ENCODE peak calls at places on chromosomes 16 and 17, in four cellular contexts. A, C, B and R are unnamed samples.

GRCh38 chr16:82653550-82654511 is 27.1 kb downstream of the CDH13 start:
- DNase-seq in A (peak), C (no peak), B (peak), R (no peak)

GRCh38 chr17:61321344-61321743 is 78.3 kb upstream of the TBX2 start:
- DNase-seq in C (no peak), A (no peak), B (no peak), R (no peak)

GRCh38 chr16:85752511-85753420 is 1.9 kb upstream of the C16orf74 start:
- DNase-seq in C (peak), B (no peak), A (no peak), R (peak)

GRCh38 chr16:74455213-74455612 is 33.9 kb upstream of the CLEC18B start:
- DNase-seq in B (no peak), C (no peak), A (no peak), R (no peak)

GRCh38 chr17:68391561-68392268 is 65.6 kb downstream of the WIPI1 start:
- DNase-seq in A (no peak), C (no peak), B (no peak), R (no peak)

GRCh38 chr16:83692224-83692623 is 115.6 kb upstream of the HSBP1 start:
- DNase-seq in A (no peak), B (no peak), C (no peak), R (no peak)

GRCh38 chr17:13727441-13728171 is 125.9 kb upstream of the HS3ST3A1 start:
- DNase-seq in B (no peak), A (no peak), C (no peak), R (no peak)

GRCh38 chr17:43940630-43941029 is 1.6 kb downstream of the PPY start:
- DNase-seq in A (peak), C (peak), B (no peak), R (no peak)

GRCh38 chr16:70412385-70412784 is 26.5 kb downstream of the ST3GAL2 start:
- DNase-seq in A (no peak), B (no peak), C (no peak), R (no peak)

GRCh38 chr16:6382787-6383515 is 949.7 kb upstream of the RBFOX1 start:
- DNase-seq in B (no peak), A (no peak), C (no peak), R (no peak)

GRCh38 chr17:74758846-74759163 is 10.4 kb downstream of the NHERF1 start:
- DNase-seq in C (peak), A (no peak), B (no peak), R (peak)

GRCh38 chr16:4510131-4510530 is 28.4 kb downstream of the CDIP1 start:
- DNase-seq in B (no peak), C (no peak), A (no peak), R (no peak)

GRCh38 chr16:4513086-4513860 is 25.3 kb downstream of the CDIP1 start:
- DNase-seq in C (no peak), A (no peak), B (no peak), R (no peak)

GRCh38 chr16:4510747-4511426 is 27.7 kb downstream of the CDIP1 start:
- DNase-seq in C (no peak), B (no peak), A (no peak), R (no peak)

GRCh38 chr16:4512473-4512872 is 26.1 kb downstream of the CDIP1 start:
- DNase-seq in A (no peak), C (no peak), B (no peak), R (no peak)

GRCh38 chr16:4511441-4512082 is 27.0 kb downstream of the CDIP1 start:
- DNase-seq in C (peak), B (no peak), A (no peak), R (peak)
- TF ChIP-seq JUND in C (no peak), B (no peak), A (no peak), R (no peak)

GRCh38 chr17:2218426-2218825 is 85.2 kb downstream of the SMG6 start:
- DNase-seq in B (no peak), A (no peak), C (no peak), R (no peak)

GRCh38 chr17:2227025-2227699 is 76.4 kb downstream of the SMG6 start:
- DNase-seq in A (no peak), B (no peak), C (peak), R (no peak)

GRCh38 chr17:2222901-2223616 is 80.5 kb downstream of the SMG6 start:
- DNase-seq in B (peak), A (no peak), C (no peak), R (no peak)

GRCh38 chr17:2223617-2223927 is 80.0 kb downstream of the SMG6 start:
- DNase-seq in C (no peak), A (no peak), B (no peak), R (no peak)

GRCh38 chr17:2222301-2222700 is 81.3 kb downstream of the SMG6 start:
- DNase-seq in A (no peak), C (no peak), B (no peak), R (no peak)
- TF ChIP-seq JUND in A (no peak), C (no peak), B (no peak), R (no peak)

GRCh38 chr17:40615295-40615988 is 32.2 kb downstream of the SMARCE1 start:
- DNase-seq in B (peak), A (peak), C (peak), R (peak)
- TF ChIP-seq JUND in B (no peak), A (no peak), C (no peak), R (no peak)

GRCh38 chr16:30567991-30568638 is 3.4 kb downstream of the ZNF688 start:
- DNase-seq in B (peak), A (no peak), C (no peak), R (no peak)

GRCh38 chr16:30565526-30565925 is 6.0 kb downstream of the ZNF688 start:
- DNase-seq in A (no peak), C (no peak), B (no peak), R (no peak)

GRCh38 chr16:30566531-30566930 is 5.0 kb downstream of the ZNF688 start:
- DNase-seq in C (no peak), A (no peak), B (no peak), R (no peak)

GRCh38 chr16:30565984-30566383 is 5.5 kb downstream of the ZNF688 start:
- DNase-seq in A (no peak), B (no peak), C (no peak), R (no peak)

DNA sequence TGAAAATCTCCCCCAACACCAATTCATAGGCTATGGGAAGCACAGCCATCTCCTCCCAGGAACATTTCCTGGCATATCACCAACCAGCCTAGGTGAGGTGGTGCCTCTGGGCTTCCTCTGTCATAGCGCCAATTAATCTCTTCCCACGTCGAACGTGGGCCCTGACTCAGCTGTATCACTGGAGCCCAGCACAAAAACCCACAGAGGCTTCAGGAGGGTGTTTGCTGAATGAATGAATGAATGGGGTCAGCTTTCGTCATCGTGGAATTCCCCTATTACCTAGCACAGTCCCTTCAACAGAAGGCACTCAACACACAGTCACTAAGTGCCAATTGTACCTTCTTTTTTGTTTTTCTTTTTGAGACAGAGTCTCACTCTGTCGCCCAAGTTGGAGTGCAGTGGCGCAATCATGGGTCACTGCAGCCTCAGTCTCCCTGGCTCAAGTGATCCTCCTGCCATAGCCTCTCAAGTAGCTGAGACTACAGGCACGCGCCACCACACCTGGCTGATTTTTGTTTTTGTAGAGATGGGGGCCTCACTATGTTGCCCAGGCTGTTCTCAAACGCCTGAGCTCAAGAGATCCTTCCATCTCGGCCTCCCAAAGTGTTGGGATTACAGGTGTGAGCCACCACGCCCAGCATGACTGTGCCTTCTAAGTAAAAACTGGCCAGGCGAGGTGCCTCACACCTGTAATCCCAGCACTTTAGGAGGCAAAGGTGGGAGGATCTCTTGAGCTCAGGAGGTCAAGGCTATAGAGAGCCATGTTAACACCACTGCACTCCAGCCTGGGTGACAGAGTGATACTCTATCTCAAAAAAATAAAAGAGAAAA is 4.1 kb downstream of the ZNF688 start:
- DNase-seq in B (no peak), A (no peak), C (no peak), R (no peak)
- TF ChIP-seq JUND in B (no peak), A (no peak), C (no peak), R (no peak)

DNA sequence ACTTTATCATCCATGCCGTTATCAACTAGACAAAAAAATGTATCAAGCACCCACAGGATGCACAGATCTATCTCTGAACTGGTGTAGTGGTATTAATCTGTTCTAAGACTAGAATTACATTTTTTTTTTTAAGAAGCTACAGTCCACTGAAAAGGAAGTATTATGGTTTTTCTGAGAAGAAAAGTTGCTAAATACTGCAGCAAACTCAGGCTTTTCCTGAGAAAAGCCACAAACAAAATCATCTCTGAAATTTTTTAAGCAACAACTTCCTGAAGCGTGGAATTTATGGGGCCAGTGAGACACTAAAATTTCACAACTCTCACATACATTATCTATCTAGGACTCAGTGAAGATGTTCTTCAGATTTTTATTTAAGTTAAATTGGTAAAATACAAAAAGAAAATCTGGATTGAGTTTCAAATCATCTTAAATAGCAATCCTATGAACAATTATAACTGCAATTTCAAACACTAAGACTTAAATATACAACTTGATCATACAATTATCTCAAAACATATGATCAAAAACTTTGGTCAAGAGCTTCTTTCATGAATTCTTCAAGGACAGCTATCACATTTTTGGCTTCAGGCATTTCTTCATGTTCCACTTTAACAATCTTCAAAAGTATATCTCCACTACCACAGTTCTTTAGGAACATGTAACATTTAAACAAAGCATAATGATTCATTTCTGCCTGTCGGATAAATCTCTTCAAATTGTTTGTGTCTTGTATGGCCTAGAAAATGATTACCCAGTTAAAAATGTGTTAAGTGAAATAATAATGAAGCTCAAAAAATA is 10.5 kb downstream of the C17orf75 start:
- DNase-seq in C (no peak), B (no peak), A (no peak), R (no peak)
- TF ChIP-seq JUND in C (no peak), B (no peak), A (no peak), R (no peak)